ENCODE peak calls at places on chromosomes 12 and 14, in nine cellular contexts. J, H, Y, W, P, N, U, X and E are unnamed samples. For H3K9me3, the result is how much of the 10 kb centered on the place peaks cover.

GRCh38 chr14:75578786-75579781 is 664 bp downstream of the FLVCR2 start:
- DNase-seq in U (no peak), J (no peak), N (no peak), H (peak), Y (peak), X (peak), W (peak), P (no peak), E (peak)

GRCh38 chr12:55938826-55939501 is 8.0 kb downstream of the DGKA start:
- DNase-seq in H (no peak), W (no peak), U (no peak), N (no peak), Y (no peak), J (no peak), P (no peak), X (no peak), E (no peak)

GRCh38 chr12:70393787-70394519 is 27.9 kb downstream of the KCNMB4 start:
- DNase-seq in P (no peak), J (no peak), U (no peak), X (no peak), Y (no peak), H (no peak), W (no peak), N (no peak), E (no peak)

GRCh38 chr14:97634786-97635185 is 837.6 kb downstream of the VRK1 start:
- DNase-seq in U (no peak), H (no peak), Y (no peak), J (no peak), P (no peak), N (no peak), X (no peak), W (no peak), E (no peak)

GRCh38 chr12:57491393-57492280 is 3.8 kb downstream of the MARS1 start:
- DNase-seq in J (no peak), W (no peak), N (no peak), U (no peak), X (no peak), H (no peak), P (no peak), Y (peak), E (no peak)

GRCh38 chr14:72284176-72284575 is 351.9 kb downstream of the RGS6 start:
- DNase-seq in W (no peak), H (no peak), P (no peak), X (no peak), U (no peak), Y (no peak), J (no peak), N (no peak), E (no peak)

GRCh38 chr12:26327975-26328635 is 132.7 kb downstream of the SSPN start:
- DNase-seq in J (no peak), Y (no peak), N (no peak), P (no peak), U (no peak), W (no peak), H (no peak), X (no peak), E (no peak)

GRCh38 chr12:91877461-91878230 is 268.0 kb downstream of the BTG1 start:
- DNase-seq in H (no peak), N (no peak), P (no peak), U (no peak), W (no peak), J (no peak), X (no peak), Y (no peak), E (no peak)

GRCh38 chr14:93160353-93160801 is 24.3 kb downstream of the MOAP1 start:
- DNase-seq in X (no peak), H (no peak), J (peak), W (peak), N (no peak), U (no peak), Y (no peak), P (no peak), E (peak)

GRCh38 chr12:10613334-10614055 is at the start of gene MAGOHB:
- DNase-seq in H (peak), P (peak), J (peak), X (peak), W (peak), U (peak), Y (peak), N (peak), E (peak)

GRCh38 chr12:8698830-8699330 is 1.1 kb downstream of the RIMKLB start:
- DNase-seq in N (no peak), W (no peak), Y (no peak), J (no peak), U (no peak), H (no peak), X (no peak), P (no peak), E (no peak)

GRCh38 chr12:32039917-32040575 is 66.6 kb upstream of the BICD1 start:
- DNase-seq in N (no peak), W (no peak), P (no peak), H (no peak), Y (no peak), X (no peak), U (no peak), J (no peak), E (peak)

GRCh38 chr12:3558854-3559253 is 67.9 kb downstream of the PRMT8 start:
- DNase-seq in U (no peak), H (no peak), X (no peak), P (no peak), W (no peak), N (no peak), Y (no peak), J (no peak), E (no peak)

GRCh38 chr14:30283822-30284446 is 275.0 kb upstream of the G2E3 start:
- DNase-seq in H (no peak), W (peak), N (no peak), X (no peak), U (no peak), J (no peak), P (no peak), Y (no peak), E (peak)

GRCh38 chr12:65508281-65509035 is 230.0 kb downstream of the MSRB3 start:
- DNase-seq in P (no peak), U (no peak), Y (no peak), W (no peak), N (no peak), X (no peak), J (no peak), H (no peak), E (no peak)

GRCh38 chr12:53942467-53942997 is 3.9 kb downstream of the HOXC13 start:
- DNase-seq in Y (no peak), X (no peak), W (no peak), P (no peak), N (no peak), U (no peak), J (no peak), H (no peak), E (no peak)

GRCh38 chr12:46926536-46926935 is 100.7 kb upstream of the SLC38A4 start:
- DNase-seq in H (no peak), X (no peak), P (no peak), N (no peak), W (no peak), Y (no peak), U (no peak), J (no peak), E (no peak)

GRCh38 chr14:24692382-24693352 is 58.7 kb upstream of the GZMB start:
- DNase-seq in W (no peak), N (no peak), X (no peak), H (no peak), P (no peak), J (no peak), U (no peak), Y (no peak), E (no peak)

GRCh38 chr12:107557589-107558100 is 128.0 kb upstream of the PWP1 start:
- DNase-seq in W (no peak), N (no peak), Y (no peak), X (no peak), P (no peak), U (no peak), J (no peak), H (no peak), E (no peak)

GRCh38 chr12:25130741-25131188 is 64.2 kb downstream of the DNAI7 start:
- DNase-seq in H (no peak), W (peak), Y (no peak), N (peak), U (no peak), J (no peak), X (no peak), P (no peak), E (no peak)

GRCh38 chr12:39383064-39383552 is 59.8 kb downstream of the KIF21A start:
- DNase-seq in U (no peak), Y (no peak), W (no peak), H (no peak), N (no peak), P (no peak), J (no peak), X (no peak), E (no peak)

GRCh38 chr12:9730011-9730410 is 2.9 kb downstream of the CLECL1 start:
- DNase-seq in U (no peak), W (no peak), P (no peak), J (no peak), Y (no peak), X (no peak), N (no peak), H (no peak), E (no peak)

GRCh38 chr14:20934148-20934762 is 21.0 kb upstream of the RNASE2 start:
- DNase-seq in P (no peak), H (peak), J (no peak), Y (peak), U (no peak), W (peak), N (no peak), X (peak), E (peak)

GRCh38 chr12:46649433-46649832 is 176.4 kb downstream of the SLC38A4 start:
- DNase-seq in X (no peak), W (no peak), H (no peak), U (no peak), Y (no peak), J (no peak), P (no peak), N (no peak), E (no peak)

GRCh38 chr12:6332459-6332858 is 9.4 kb downstream of the TNFRSF1A start:
- DNase-seq in J (no peak), N (no peak), Y (no peak), U (no peak), P (no peak), W (no peak), H (no peak), X (no peak), E (no peak)

GRCh38 chr14:80678436-80678835 is 263.1 kb downstream of the CEP128 start:
- DNase-seq in N (no peak), W (no peak), J (no peak), H (no peak), P (no peak), U (no peak), Y (no peak), X (no peak), E (no peak)

GRCh38 chr14:28652782-28653181 is 113.8 kb upstream of the FOXG1 start:
- DNase-seq in H (no peak), X (no peak), Y (no peak), W (no peak), J (no peak), N (no peak), U (no peak), P (no peak), E (no peak)

GRCh38 chr14:87000071-87000470 is 992.9 kb downstream of the GALC start:
- DNase-seq in X (no peak), W (no peak), J (no peak), P (no peak), U (no peak), N (no peak), H (no peak), Y (no peak), E (no peak)

GRCh38 chr12:62760779-62761178 is 174.2 kb downstream of the PPM1H start:
- DNase-seq in N (no peak), H (no peak), W (peak), Y (no peak), U (no peak), P (no peak), X (no peak), J (no peak), E (peak)

GRCh38 chr12:74538491-74539258 is 1.0 kb downstream of the ATXN7L3B start:
- DNase-seq in P (no peak), N (no peak), W (peak), U (no peak), Y (peak), H (no peak), J (peak), X (no peak), E (peak)

DNA sequence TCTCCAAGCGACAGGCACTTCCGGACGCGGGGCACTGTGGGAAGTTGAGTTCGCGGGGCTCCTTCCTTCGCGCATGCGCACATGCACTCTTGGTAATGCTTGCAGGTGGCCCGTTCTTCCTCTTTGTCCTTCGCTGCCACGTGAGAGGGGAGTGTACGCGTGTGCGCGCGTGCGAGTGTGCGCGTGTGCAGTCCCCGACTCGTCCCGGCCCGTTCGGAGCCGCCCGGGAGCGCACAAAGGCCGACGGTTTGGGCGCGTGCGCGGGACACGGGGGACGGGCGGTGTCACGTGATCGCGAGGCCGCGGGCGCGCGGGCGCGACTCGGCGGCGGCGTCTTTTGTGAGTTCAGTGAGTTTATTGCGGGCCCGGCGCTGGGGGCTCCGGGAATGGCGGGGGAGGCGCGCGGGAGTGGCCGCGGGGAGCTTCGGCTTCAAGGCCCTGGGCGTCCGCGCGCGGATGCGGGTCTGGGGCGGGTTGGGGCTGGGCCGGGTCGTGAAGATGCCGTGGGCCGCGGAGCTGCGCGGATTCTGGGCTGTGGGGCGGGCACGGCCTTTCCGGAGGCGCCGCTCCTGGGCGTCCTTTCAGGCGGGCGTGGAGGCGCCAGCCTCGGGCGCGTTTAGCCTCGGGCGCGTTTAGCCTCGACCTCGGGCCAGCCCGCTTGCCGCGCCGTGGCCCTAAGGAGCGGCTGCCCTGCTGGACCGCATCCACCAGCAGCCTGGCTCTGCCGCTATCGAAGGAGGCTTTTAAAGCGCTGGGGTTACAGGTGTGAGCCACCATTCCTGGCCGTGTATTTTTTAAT is at the start of gene ZNF84:
- DNase-seq in U (peak), N (peak), H (peak), W (peak), Y (peak), P (peak), J (peak), X (peak), E (peak)
- H3K9me3 ChIP-seq in U (under half), N (under half), H (half or more), W (under half), Y (under half), P (under half), J (under half), X (under half), E (under half)

GRCh38 chr12:78571953-78572352 is 292.6 kb upstream of the SYT1 start:
- DNase-seq in H (no peak), Y (no peak), W (no peak), X (no peak), P (peak), N (no peak), U (no peak), J (no peak), E (peak)
- TF ChIP-seq CTCF in H (no peak), Y (no peak), W (no peak), X (no peak), P (no peak), N (no peak), U (no peak), J (no peak), E (no peak)

DNA sequence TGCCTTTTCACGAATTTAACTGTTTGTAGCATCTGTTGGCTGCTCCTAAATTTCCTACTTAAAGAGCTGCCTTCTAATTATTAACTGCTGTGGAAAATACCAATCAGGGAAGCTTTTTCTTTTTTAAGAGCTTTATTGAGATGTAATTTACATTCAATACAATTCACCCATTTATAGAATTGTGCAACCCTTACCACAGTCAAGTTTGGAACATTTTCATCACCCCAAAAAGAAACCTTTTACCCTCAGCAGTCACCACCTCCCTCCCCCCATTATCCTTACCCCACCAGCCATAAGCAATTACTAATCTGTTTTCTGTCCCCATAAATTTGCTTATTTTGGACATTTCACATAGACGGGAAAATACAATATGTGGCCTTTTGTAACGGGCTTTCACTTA is 1.4 kb downstream of the PCNX4 start:
- DNase-seq in H (no peak), W (no peak), X (no peak), Y (no peak), J (no peak), N (no peak), P (no peak), U (no peak), E (no peak)
- H3K4me3 ChIP-seq in H (peak), W (peak), X (peak), Y (peak), J (peak), N (peak), P (peak), U (peak), E (peak)

GRCh38 chr12:38016606-38017005 is 300.0 kb upstream of the ALG10B start:
- DNase-seq in W (no peak), H (no peak), X (no peak), Y (no peak), J (no peak), P (no peak), U (no peak), N (no peak), E (no peak)
- H3K9me3 ChIP-seq in W (under half), H (half or more), X (under half), Y (under half), J (under half), P (under half), U (under half), N (under half), E (under half)

GRCh38 chr12:48105321-48105866 is 485 bp downstream of the SENP1 start:
- DNase-seq in W (peak), H (no peak), X (no peak), J (no peak), Y (no peak), P (no peak), N (no peak), U (no peak), E (no peak)

GRCh38 chr12:48104531-48104930 is 1.3 kb downstream of the SENP1 start:
- DNase-seq in X (no peak), U (no peak), N (no peak), P (no peak), Y (no peak), W (no peak), J (no peak), H (no peak), E (peak)

GRCh38 chr12:48106574-48107251 is 834 bp upstream of the SENP1 start:
- DNase-seq in X (no peak), N (no peak), H (no peak), Y (no peak), W (no peak), U (no peak), P (no peak), J (no peak), E (no peak)

GRCh38 chr12:48107252-48107613 is 1.4 kb upstream of the SENP1 start:
- DNase-seq in W (no peak), P (no peak), N (no peak), H (no peak), Y (no peak), J (no peak), U (no peak), X (no peak), E (no peak)

DNA sequence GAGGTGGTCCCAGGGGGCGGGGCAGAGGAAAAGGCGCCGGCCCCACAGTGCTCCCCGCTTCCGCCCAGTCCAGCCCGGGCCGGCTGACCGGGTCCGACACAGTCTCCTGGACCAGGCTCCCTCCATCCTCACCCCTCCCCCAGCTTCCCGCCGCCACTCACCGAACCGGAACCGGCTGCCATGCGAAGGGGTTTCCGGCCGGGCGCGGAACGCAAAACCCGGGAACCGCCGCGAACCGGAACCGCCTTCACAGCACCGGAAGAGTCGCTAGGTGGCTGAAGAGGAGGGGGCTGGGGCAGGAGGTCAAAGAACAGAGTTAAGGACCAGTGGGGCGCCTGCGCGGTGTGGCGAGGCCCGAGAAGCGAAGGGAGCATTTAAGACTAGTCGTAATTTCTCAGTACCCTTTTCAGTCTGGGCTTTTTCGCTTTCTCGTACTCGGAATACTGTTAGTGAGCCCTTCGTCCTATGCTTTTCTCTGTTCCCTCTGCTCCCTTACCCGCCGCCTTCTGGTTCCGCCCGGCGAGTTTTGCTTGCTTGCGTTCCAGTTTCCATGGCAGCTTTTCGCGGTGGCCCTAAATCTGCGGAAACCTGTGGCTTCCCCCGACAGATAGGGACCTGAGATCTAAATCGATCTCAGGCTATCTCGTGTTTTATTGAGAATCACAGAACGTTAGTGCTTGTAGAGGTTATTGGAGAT is at the start of gene SENP1:
- DNase-seq in X (peak), J (peak), H (peak), N (peak), Y (peak), U (peak), P (peak), W (peak), E (peak)
- TF ChIP-seq CTCF in X (peak), J (no peak), H (peak), N (peak), Y (peak), U (peak), P (peak), W (no peak), E (no peak)

DNA sequence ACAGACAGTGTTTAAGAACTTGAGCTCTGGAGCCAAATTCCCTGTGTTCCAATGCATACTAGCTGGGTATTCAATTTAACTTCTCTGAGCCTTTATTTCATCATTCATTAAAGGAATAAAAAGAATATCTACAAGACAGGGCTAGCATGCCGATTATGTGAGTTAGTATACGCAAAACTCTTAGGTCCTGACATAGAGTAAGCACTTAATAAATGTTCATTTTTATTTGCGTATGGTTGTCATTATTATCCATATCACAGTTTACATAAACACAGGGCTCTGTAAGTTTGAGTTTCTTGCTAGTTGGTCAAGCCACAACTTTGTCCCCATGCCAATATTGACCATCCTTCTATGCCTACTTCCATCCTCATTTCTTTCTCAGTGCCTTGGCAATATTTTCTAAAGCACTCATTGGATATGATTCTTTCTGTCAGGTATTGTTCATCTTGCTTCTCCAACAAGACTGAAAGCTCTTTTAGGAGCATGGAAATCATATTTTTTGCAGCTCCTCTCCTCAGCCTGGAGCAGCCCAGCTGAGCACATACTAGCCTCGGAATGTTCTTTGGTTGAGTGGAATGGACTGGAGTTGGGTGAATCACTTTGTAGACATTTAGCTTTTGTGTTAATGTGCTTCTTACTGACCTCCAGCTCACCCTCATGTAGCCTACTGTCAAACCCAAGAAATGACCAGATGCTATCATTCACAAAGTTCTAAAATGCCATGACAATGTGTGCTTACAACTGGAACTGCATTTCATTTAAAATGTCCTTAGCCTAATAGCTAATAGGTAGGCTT is 161.3 kb downstream of the NUAK1 start:
- DNase-seq in J (no peak), H (no peak), U (no peak), P (no peak), W (no peak), N (peak), Y (no peak), X (no peak), E (no peak)
- H3K4me3 ChIP-seq in J (no peak), H (no peak), U (no peak), P (no peak), W (no peak), N (no peak), Y (no peak), X (no peak), E (no peak)